ENCODE peak calls at places on chromosomes 6 and 20, in nine cellular contexts. One of them, this sample, is unnamed.

GRCh38 chr6:27096834-27097511 is 150.5 kb upstream of the PRSS16 start:
- DNase-seq in breast epithelium: peak
- DNase-seq in cardiac muscle cell: peak
- DNase-seq in aorta: no peak
- DNase-seq in psoas muscle: peak
- DNase-seq in astrocyte of the spinal cord: peak
- DNase-seq in lung: peak
- DNase-seq in mesenchymal stem cell: peak
- DNase-seq in neuronal stem cell: no peak
- DNase-seq in this sample: peak

GRCh38 chr6:134400941-134401340 is 83.0 kb upstream of the SGK1 start:
- DNase-seq in breast epithelium: no peak
- DNase-seq in psoas muscle: no peak
- DNase-seq in neuronal stem cell: no peak
- DNase-seq in astrocyte of the spinal cord: no peak
- DNase-seq in lung: no peak
- DNase-seq in aorta: no peak
- DNase-seq in mesenchymal stem cell: no peak
- DNase-seq in cardiac muscle cell: no peak
- DNase-seq in this sample: no peak

GRCh38 chr6:137493218-137494038 is 766 bp downstream of the OLIG3 start:
- DNase-seq in mesenchymal stem cell: no peak
- DNase-seq in psoas muscle: peak
- DNase-seq in lung: no peak
- DNase-seq in astrocyte of the spinal cord: no peak
- DNase-seq in aorta: no peak
- DNase-seq in neuronal stem cell: peak
- DNase-seq in cardiac muscle cell: no peak
- DNase-seq in breast epithelium: no peak
- DNase-seq in this sample: no peak

GRCh38 chr6:15329154-15329781 is 83.4 kb downstream of the JARID2 start:
- DNase-seq in aorta: no peak
- DNase-seq in psoas muscle: no peak
- DNase-seq in astrocyte of the spinal cord: peak
- DNase-seq in mesenchymal stem cell: peak
- DNase-seq in breast epithelium: no peak
- DNase-seq in lung: no peak
- DNase-seq in cardiac muscle cell: peak
- DNase-seq in neuronal stem cell: no peak
- DNase-seq in this sample: peak

GRCh38 chr6:79127660-79128059 is 49.6 kb upstream of the PHIP start:
- DNase-seq in cardiac muscle cell: no peak
- DNase-seq in astrocyte of the spinal cord: no peak
- DNase-seq in lung: no peak
- DNase-seq in psoas muscle: no peak
- DNase-seq in breast epithelium: no peak
- DNase-seq in neuronal stem cell: no peak
- DNase-seq in aorta: no peak
- DNase-seq in mesenchymal stem cell: no peak
- DNase-seq in this sample: no peak

GRCh38 chr20:56463428-56463827 is 5.0 kb upstream of the RTF2 start:
- DNase-seq in cardiac muscle cell: no peak
- DNase-seq in psoas muscle: no peak
- DNase-seq in astrocyte of the spinal cord: no peak
- DNase-seq in lung: no peak
- DNase-seq in aorta: no peak
- DNase-seq in breast epithelium: no peak
- DNase-seq in neuronal stem cell: no peak
- DNase-seq in mesenchymal stem cell: no peak
- DNase-seq in this sample: no peak

GRCh38 chr6:11272491-11273192 is 40.2 kb upstream of the NEDD9 start:
- DNase-seq in lung: no peak
- DNase-seq in astrocyte of the spinal cord: no peak
- DNase-seq in psoas muscle: no peak
- DNase-seq in breast epithelium: no peak
- DNase-seq in cardiac muscle cell: peak
- DNase-seq in mesenchymal stem cell: peak
- DNase-seq in neuronal stem cell: no peak
- DNase-seq in aorta: no peak
- DNase-seq in this sample: no peak

GRCh38 chr6:148968636-148969270 is 221.9 kb downstream of the UST start:
- DNase-seq in cardiac muscle cell: no peak
- DNase-seq in mesenchymal stem cell: peak
- DNase-seq in psoas muscle: no peak
- DNase-seq in lung: no peak
- DNase-seq in astrocyte of the spinal cord: peak
- DNase-seq in aorta: no peak
- DNase-seq in breast epithelium: no peak
- DNase-seq in neuronal stem cell: no peak
- DNase-seq in this sample: no peak

GRCh38 chr6:136011475-136011874 is 160.0 kb downstream of the PDE7B start:
- DNase-seq in cardiac muscle cell: peak
- DNase-seq in aorta: no peak
- DNase-seq in astrocyte of the spinal cord: peak
- DNase-seq in neuronal stem cell: no peak
- DNase-seq in mesenchymal stem cell: no peak
- DNase-seq in breast epithelium: no peak
- DNase-seq in lung: no peak
- DNase-seq in psoas muscle: no peak
- DNase-seq in this sample: no peak
- H3K4me3 ChIP-seq in cardiac muscle cell: no peak
- H3K4me3 ChIP-seq in aorta: no peak
- H3K4me3 ChIP-seq in astrocyte of the spinal cord: no peak
- H3K4me3 ChIP-seq in neuronal stem cell: no peak
- H3K4me3 ChIP-seq in mesenchymal stem cell: peak
- H3K4me3 ChIP-seq in breast epithelium: no peak
- H3K4me3 ChIP-seq in lung: no peak
- H3K4me3 ChIP-seq in psoas muscle: no peak
- H3K4me3 ChIP-seq in this sample: no peak

GRCh38 chr20:38930242-38930569 is 4.0 kb downstream of the FAM83D start:
- DNase-seq in cardiac muscle cell: no peak
- DNase-seq in mesenchymal stem cell: no peak
- DNase-seq in aorta: no peak
- DNase-seq in psoas muscle: no peak
- DNase-seq in astrocyte of the spinal cord: no peak
- DNase-seq in breast epithelium: no peak
- DNase-seq in lung: no peak
- DNase-seq in neuronal stem cell: no peak
- DNase-seq in this sample: no peak
- H3K4me3 ChIP-seq in cardiac muscle cell: no peak
- H3K4me3 ChIP-seq in mesenchymal stem cell: no peak
- H3K4me3 ChIP-seq in aorta: no peak
- H3K4me3 ChIP-seq in psoas muscle: no peak
- H3K4me3 ChIP-seq in astrocyte of the spinal cord: no peak
- H3K4me3 ChIP-seq in breast epithelium: no peak
- H3K4me3 ChIP-seq in lung: no peak
- H3K4me3 ChIP-seq in neuronal stem cell: no peak
- H3K4me3 ChIP-seq in this sample: no peak

GRCh38 chr20:63828124-63828523 is 2.9 kb downstream of the ZBTB46 start:
- DNase-seq in cardiac muscle cell: no peak
- DNase-seq in breast epithelium: no peak
- DNase-seq in lung: no peak
- DNase-seq in aorta: no peak
- DNase-seq in psoas muscle: no peak
- DNase-seq in neuronal stem cell: no peak
- DNase-seq in mesenchymal stem cell: no peak
- DNase-seq in astrocyte of the spinal cord: no peak
- DNase-seq in this sample: no peak

GRCh38 chr20:63829943-63830820 is 882 bp downstream of the ZBTB46 start:
- DNase-seq in mesenchymal stem cell: peak
- DNase-seq in psoas muscle: no peak
- DNase-seq in cardiac muscle cell: no peak
- DNase-seq in neuronal stem cell: no peak
- DNase-seq in astrocyte of the spinal cord: no peak
- DNase-seq in aorta: peak
- DNase-seq in lung: no peak
- DNase-seq in breast epithelium: no peak
- DNase-seq in this sample: no peak

GRCh38 chr20:63828545-63828944 is 2.5 kb downstream of the ZBTB46 start:
- DNase-seq in neuronal stem cell: no peak
- DNase-seq in breast epithelium: no peak
- DNase-seq in lung: no peak
- DNase-seq in aorta: no peak
- DNase-seq in astrocyte of the spinal cord: no peak
- DNase-seq in psoas muscle: no peak
- DNase-seq in mesenchymal stem cell: no peak
- DNase-seq in cardiac muscle cell: no peak
- DNase-seq in this sample: no peak

GRCh38 chr20:63829598-63829942 is 1.5 kb downstream of the ZBTB46 start:
- DNase-seq in neuronal stem cell: no peak
- DNase-seq in astrocyte of the spinal cord: no peak
- DNase-seq in psoas muscle: no peak
- DNase-seq in lung: no peak
- DNase-seq in aorta: no peak
- DNase-seq in mesenchymal stem cell: no peak
- DNase-seq in breast epithelium: no peak
- DNase-seq in cardiac muscle cell: no peak
- DNase-seq in this sample: no peak

DNA sequence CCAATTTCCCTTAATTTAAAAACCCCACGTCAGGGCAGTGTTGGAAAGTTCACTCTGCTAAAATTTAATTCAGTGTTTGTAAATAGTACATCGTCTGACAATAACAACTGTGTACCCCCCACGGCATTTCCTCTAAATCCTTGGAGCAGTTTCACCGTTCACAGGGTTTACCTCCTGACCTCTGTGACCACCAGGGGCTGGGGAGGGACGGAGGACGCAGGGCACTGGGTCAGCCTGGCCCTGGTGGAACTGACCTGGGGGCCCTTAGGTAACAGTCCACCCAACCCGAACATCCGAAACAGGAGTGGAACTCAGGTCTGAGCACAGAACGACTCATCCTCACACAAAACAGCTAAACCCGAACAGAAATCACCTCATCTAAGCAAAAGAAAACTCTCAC is 2.1 kb downstream of the ZBTB46 start:
- DNase-seq in astrocyte of the spinal cord: no peak
- DNase-seq in neuronal stem cell: no peak
- DNase-seq in lung: no peak
- DNase-seq in mesenchymal stem cell: no peak
- DNase-seq in cardiac muscle cell: no peak
- DNase-seq in psoas muscle: no peak
- DNase-seq in breast epithelium: no peak
- DNase-seq in aorta: no peak
- DNase-seq in this sample: no peak
- H3K4me3 ChIP-seq in astrocyte of the spinal cord: peak
- H3K4me3 ChIP-seq in neuronal stem cell: no peak
- H3K4me3 ChIP-seq in lung: no peak
- H3K4me3 ChIP-seq in mesenchymal stem cell: no peak
- H3K4me3 ChIP-seq in cardiac muscle cell: peak
- H3K4me3 ChIP-seq in psoas muscle: peak
- H3K4me3 ChIP-seq in breast epithelium: peak
- H3K4me3 ChIP-seq in aorta: no peak
- H3K4me3 ChIP-seq in this sample: no peak

GRCh38 chr20:36435799-36436541 is 105.3 kb upstream of the MYL9 start:
- DNase-seq in cardiac muscle cell: peak
- DNase-seq in breast epithelium: peak
- DNase-seq in mesenchymal stem cell: peak
- DNase-seq in psoas muscle: peak
- DNase-seq in neuronal stem cell: peak
- DNase-seq in astrocyte of the spinal cord: peak
- DNase-seq in lung: peak
- DNase-seq in aorta: peak
- DNase-seq in this sample: peak
- H3K4me3 ChIP-seq in cardiac muscle cell: no peak
- H3K4me3 ChIP-seq in breast epithelium: peak
- H3K4me3 ChIP-seq in mesenchymal stem cell: peak
- H3K4me3 ChIP-seq in psoas muscle: peak
- H3K4me3 ChIP-seq in neuronal stem cell: peak
- H3K4me3 ChIP-seq in astrocyte of the spinal cord: peak
- H3K4me3 ChIP-seq in lung: peak
- H3K4me3 ChIP-seq in aorta: no peak
- H3K4me3 ChIP-seq in this sample: peak

DNA sequence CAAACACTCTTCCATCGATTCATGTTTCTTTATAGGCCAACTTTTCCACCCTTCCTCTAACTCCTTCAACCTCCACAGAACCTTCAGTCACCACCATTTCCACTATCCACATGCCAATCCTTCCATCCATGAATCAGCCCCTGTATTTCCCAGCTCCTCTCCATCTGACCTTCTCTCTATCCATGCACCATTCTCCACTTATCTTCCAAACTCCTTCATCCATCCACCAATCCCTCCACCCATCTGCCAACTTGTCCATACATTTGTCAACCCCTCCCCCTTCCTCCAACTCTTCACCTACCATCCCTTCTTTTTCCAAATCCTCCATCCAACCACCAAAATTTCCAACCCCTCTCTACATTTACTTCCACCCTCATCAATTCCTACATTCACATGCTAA is 49.9 kb downstream of the MAFB start:
- DNase-seq in astrocyte of the spinal cord: no peak
- DNase-seq in breast epithelium: no peak
- DNase-seq in lung: no peak
- DNase-seq in neuronal stem cell: no peak
- DNase-seq in cardiac muscle cell: no peak
- DNase-seq in aorta: no peak
- DNase-seq in mesenchymal stem cell: no peak
- DNase-seq in psoas muscle: no peak
- DNase-seq in this sample: no peak
- H3K4me3 ChIP-seq in astrocyte of the spinal cord: no peak
- H3K4me3 ChIP-seq in breast epithelium: no peak
- H3K4me3 ChIP-seq in lung: no peak
- H3K4me3 ChIP-seq in neuronal stem cell: no peak
- H3K4me3 ChIP-seq in cardiac muscle cell: no peak
- H3K4me3 ChIP-seq in aorta: no peak
- H3K4me3 ChIP-seq in mesenchymal stem cell: no peak
- H3K4me3 ChIP-seq in psoas muscle: no peak
- H3K4me3 ChIP-seq in this sample: no peak

GRCh38 chr6:168368063-168368835 is 48.7 kb upstream of the DACT2 start:
- DNase-seq in astrocyte of the spinal cord: no peak
- DNase-seq in breast epithelium: no peak
- DNase-seq in cardiac muscle cell: peak
- DNase-seq in lung: no peak
- DNase-seq in psoas muscle: peak
- DNase-seq in neuronal stem cell: no peak
- DNase-seq in aorta: peak
- DNase-seq in mesenchymal stem cell: no peak
- DNase-seq in this sample: no peak
- H3K4me3 ChIP-seq in astrocyte of the spinal cord: no peak
- H3K4me3 ChIP-seq in breast epithelium: no peak
- H3K4me3 ChIP-seq in cardiac muscle cell: no peak
- H3K4me3 ChIP-seq in lung: no peak
- H3K4me3 ChIP-seq in psoas muscle: no peak
- H3K4me3 ChIP-seq in neuronal stem cell: no peak
- H3K4me3 ChIP-seq in aorta: no peak
- H3K4me3 ChIP-seq in mesenchymal stem cell: no peak
- H3K4me3 ChIP-seq in this sample: no peak

GRCh38 chr20:32992015-32992641 is 12.1 kb downstream of the SUN5 start:
- DNase-seq in aorta: no peak
- DNase-seq in cardiac muscle cell: no peak
- DNase-seq in astrocyte of the spinal cord: no peak
- DNase-seq in neuronal stem cell: no peak
- DNase-seq in psoas muscle: no peak
- DNase-seq in lung: no peak
- DNase-seq in breast epithelium: no peak
- DNase-seq in mesenchymal stem cell: no peak
- DNase-seq in this sample: no peak
- H3K4me3 ChIP-seq in aorta: no peak
- H3K4me3 ChIP-seq in cardiac muscle cell: no peak
- H3K4me3 ChIP-seq in astrocyte of the spinal cord: no peak
- H3K4me3 ChIP-seq in neuronal stem cell: no peak
- H3K4me3 ChIP-seq in psoas muscle: no peak
- H3K4me3 ChIP-seq in lung: no peak
- H3K4me3 ChIP-seq in breast epithelium: no peak
- H3K4me3 ChIP-seq in mesenchymal stem cell: no peak
- H3K4me3 ChIP-seq in this sample: no peak

GRCh38 chr6:35044771-35045275 is 96.3 kb downstream of the TCP11 start:
- DNase-seq in aorta: peak
- DNase-seq in lung: no peak
- DNase-seq in psoas muscle: no peak
- DNase-seq in breast epithelium: no peak
- DNase-seq in astrocyte of the spinal cord: no peak
- DNase-seq in cardiac muscle cell: peak
- DNase-seq in neuronal stem cell: no peak
- DNase-seq in mesenchymal stem cell: peak
- DNase-seq in this sample: no peak
- H3K4me3 ChIP-seq in aorta: no peak
- H3K4me3 ChIP-seq in lung: no peak
- H3K4me3 ChIP-seq in psoas muscle: no peak
- H3K4me3 ChIP-seq in breast epithelium: no peak
- H3K4me3 ChIP-seq in astrocyte of the spinal cord: no peak
- H3K4me3 ChIP-seq in cardiac muscle cell: no peak
- H3K4me3 ChIP-seq in neuronal stem cell: no peak
- H3K4me3 ChIP-seq in mesenchymal stem cell: no peak
- H3K4me3 ChIP-seq in this sample: no peak